ENCODE peak calls at places on chromosomes 7 and 10, in four cellular contexts. One of them, this sample, is unnamed.

GRCh38 chr7:8481752-8482446 is 48.5 kb downstream of the NXPH1 start:
- DNase-seq in OCI-LY7: no peak
- DNase-seq in pancreas: no peak
- DNase-seq in fibroblast of lung: no peak
- DNase-seq in this sample: no peak

GRCh38 chr10:36358736-36359135 is 716.6 kb upstream of the FZD8 start:
- DNase-seq in pancreas: no peak
- DNase-seq in OCI-LY7: no peak
- DNase-seq in fibroblast of lung: no peak
- DNase-seq in this sample: no peak

GRCh38 chr10:110868981-110869380 is 2.7 kb upstream of the PDCD4 start:
- DNase-seq in OCI-LY7: peak
- DNase-seq in pancreas: no peak
- DNase-seq in fibroblast of lung: no peak
- DNase-seq in this sample: no peak

GRCh38 chr7:2609001-2609411 is 22.8 kb upstream of the TTYH3 start:
- DNase-seq in fibroblast of lung: peak
- DNase-seq in pancreas: no peak
- DNase-seq in OCI-LY7: peak
- DNase-seq in this sample: no peak

GRCh38 chr10:114271779-114272167 is 32.7 kb downstream of the VWA2 start:
- DNase-seq in fibroblast of lung: peak
- DNase-seq in OCI-LY7: no peak
- DNase-seq in pancreas: no peak
- DNase-seq in this sample: peak

GRCh38 chr10:74502963-74503608 is 323.3 kb upstream of the KAT6B start:
- DNase-seq in pancreas: no peak
- DNase-seq in OCI-LY7: no peak
- DNase-seq in fibroblast of lung: peak
- DNase-seq in this sample: peak

GRCh38 chr7:118153551-118154177 is 30.3 kb upstream of the LSM8 start:
- DNase-seq in OCI-LY7: peak
- DNase-seq in pancreas: no peak
- DNase-seq in fibroblast of lung: peak
- DNase-seq in this sample: no peak

GRCh38 chr7:130270947-130271790 is 4.5 kb downstream of the CPA2 start:
- DNase-seq in fibroblast of lung: no peak
- DNase-seq in pancreas: no peak
- DNase-seq in OCI-LY7: no peak
- DNase-seq in this sample: no peak

GRCh38 chr10:112307631-112308502 is 24.7 kb downstream of the TECTB start:
- DNase-seq in pancreas: peak
- DNase-seq in OCI-LY7: peak
- DNase-seq in fibroblast of lung: peak
- DNase-seq in this sample: no peak

GRCh38 chr10:91017202-91017601 is 96.3 kb upstream of the ANKRD1 start:
- DNase-seq in fibroblast of lung: no peak
- DNase-seq in pancreas: no peak
- DNase-seq in OCI-LY7: no peak
- DNase-seq in this sample: no peak

DNA sequence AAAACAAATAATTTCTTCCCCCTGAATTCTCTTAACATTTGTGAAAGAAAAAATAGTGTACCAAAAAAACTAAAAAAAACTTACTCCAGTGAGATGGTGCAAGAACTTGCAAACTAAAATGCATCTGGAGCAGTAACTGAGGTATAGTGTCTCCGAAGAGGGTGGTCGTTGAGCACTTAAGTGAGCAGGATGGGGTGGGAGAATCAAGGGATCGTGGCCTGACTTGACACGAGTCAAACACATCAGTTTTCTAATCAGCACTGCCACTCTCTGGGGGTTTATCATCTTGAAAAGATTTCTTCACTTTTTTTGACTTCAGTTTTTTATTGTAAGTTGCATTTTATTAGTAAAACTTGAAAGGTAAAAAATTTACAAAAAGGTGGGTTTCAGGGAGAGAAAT is 2.5 kb downstream of the ZNF273 start:
- DNase-seq in fibroblast of lung: no peak
- DNase-seq in pancreas: no peak
- DNase-seq in OCI-LY7: peak
- DNase-seq in this sample: no peak
- TF ChIP-seq CTCF in fibroblast of lung: no peak
- TF ChIP-seq CTCF in pancreas: no peak
- TF ChIP-seq CTCF in OCI-LY7: no peak
- TF ChIP-seq CTCF in this sample: no peak

DNA sequence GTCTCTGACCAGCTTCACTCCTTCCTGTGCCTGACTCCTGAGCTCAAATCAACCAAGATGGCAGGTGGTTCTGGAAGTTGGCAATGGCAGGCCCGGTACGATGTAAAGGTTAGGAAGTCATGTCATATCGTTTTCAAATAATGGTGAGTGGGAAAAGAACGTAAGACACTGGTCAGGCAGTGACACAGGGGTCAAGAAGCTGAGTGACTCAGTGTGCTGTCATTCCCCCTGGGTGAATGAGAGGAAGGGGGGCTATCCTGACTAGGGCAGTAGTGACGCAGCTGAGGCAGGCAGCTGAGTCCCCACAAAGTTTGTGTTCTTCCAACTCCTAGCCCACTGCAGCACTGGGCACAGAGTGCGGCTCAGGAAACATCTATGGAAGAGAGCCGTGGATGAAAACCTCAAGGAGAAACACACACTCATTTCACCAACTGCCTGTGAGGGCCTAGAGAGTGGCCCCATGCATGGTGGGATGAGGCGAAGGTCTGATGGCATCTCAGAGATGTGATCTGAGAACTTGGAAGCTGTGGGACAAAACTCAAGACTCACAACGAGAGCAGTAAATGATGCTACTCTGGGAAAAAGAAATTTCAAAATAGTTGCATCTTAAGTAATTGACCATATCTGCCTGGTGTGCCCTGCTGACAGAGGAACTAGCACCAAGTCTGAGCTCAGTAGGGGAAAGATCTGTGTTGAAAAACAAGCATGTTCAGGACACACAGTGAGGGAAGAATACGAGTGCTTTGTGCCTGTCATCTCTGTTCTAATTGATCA is 23.2 kb downstream of the CREB3L2 start:
- DNase-seq in OCI-LY7: no peak
- DNase-seq in pancreas: no peak
- DNase-seq in fibroblast of lung: peak
- DNase-seq in this sample: peak
- H3K4me3 ChIP-seq in OCI-LY7: no peak
- H3K4me3 ChIP-seq in pancreas: no peak
- H3K4me3 ChIP-seq in fibroblast of lung: no peak
- H3K4me3 ChIP-seq in this sample: no peak

GRCh38 chr7:50212016-50212325 is 92.5 kb upstream of the IKZF1 start:
- DNase-seq in fibroblast of lung: no peak
- DNase-seq in pancreas: no peak
- DNase-seq in OCI-LY7: no peak
- DNase-seq in this sample: no peak

GRCh38 chr7:50213622-50214017 is 90.9 kb upstream of the IKZF1 start:
- DNase-seq in pancreas: no peak
- DNase-seq in OCI-LY7: no peak
- DNase-seq in fibroblast of lung: no peak
- DNase-seq in this sample: no peak

GRCh38 chr7:50214141-50214670 is 90.3 kb upstream of the IKZF1 start:
- DNase-seq in fibroblast of lung: no peak
- DNase-seq in OCI-LY7: no peak
- DNase-seq in pancreas: no peak
- DNase-seq in this sample: no peak

GRCh38 chr7:50211306-50212015 is 93.1 kb upstream of the IKZF1 start:
- DNase-seq in OCI-LY7: no peak
- DNase-seq in pancreas: no peak
- DNase-seq in fibroblast of lung: no peak
- DNase-seq in this sample: no peak

DNA sequence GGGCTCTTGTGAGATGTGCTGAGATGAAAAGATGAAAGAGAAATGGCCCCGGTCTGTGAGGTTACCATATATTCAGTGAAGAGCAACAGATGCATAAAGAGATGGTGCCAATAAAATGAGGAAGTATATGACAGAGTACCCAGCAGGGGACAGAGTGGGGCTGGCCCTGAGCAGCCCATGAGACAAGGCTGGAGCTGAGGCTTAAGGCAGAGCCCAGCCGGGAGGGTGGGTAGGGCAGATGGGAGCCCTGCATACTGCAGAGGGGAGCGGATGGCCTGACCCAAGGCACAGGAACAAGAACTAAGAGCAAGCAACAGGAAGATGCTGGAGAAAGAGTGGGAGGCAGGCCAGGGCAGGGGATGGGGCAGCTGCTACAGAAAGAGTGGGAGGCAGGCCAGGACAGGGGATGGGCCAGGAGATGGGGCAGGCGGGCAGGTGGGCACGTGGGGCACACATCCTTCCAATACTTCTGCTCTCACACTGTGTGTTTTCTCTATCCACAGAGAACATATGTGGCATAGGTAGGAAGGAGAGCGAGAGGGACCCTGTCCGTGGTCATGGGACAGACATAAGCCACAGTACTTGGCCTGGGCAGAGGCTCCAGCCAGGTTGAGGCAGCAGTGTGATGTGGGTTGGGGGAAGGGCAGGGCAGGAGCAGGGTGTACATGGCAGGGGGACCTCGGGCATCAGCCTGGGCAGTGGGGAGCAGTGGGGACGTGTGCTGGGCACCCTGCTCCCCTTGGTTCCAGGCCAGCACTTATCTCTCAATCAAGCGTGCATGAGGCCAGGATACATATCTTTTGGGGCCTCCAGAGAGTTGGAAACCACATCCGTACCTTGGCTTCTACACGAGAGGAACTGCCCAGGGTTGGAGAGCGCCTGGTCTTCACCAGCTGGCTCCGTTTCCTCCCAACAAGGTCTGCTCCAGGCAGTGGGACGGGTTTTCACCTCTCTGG is 91.6 kb upstream of the IKZF1 start:
- DNase-seq in pancreas: no peak
- DNase-seq in OCI-LY7: peak
- DNase-seq in fibroblast of lung: no peak
- DNase-seq in this sample: no peak
- TF ChIP-seq CTCF in pancreas: no peak
- TF ChIP-seq CTCF in OCI-LY7: peak
- TF ChIP-seq CTCF in fibroblast of lung: no peak
- TF ChIP-seq CTCF in this sample: no peak

GRCh38 chr10:515674-516073 is 173.8 kb downstream of the DIP2C start:
- DNase-seq in OCI-LY7: peak
- DNase-seq in pancreas: no peak
- DNase-seq in fibroblast of lung: no peak
- DNase-seq in this sample: no peak
- H3K4me3 ChIP-seq in OCI-LY7: peak
- H3K4me3 ChIP-seq in pancreas: no peak
- H3K4me3 ChIP-seq in fibroblast of lung: no peak
- H3K4me3 ChIP-seq in this sample: no peak